ENCODE peak calls at places on chromosomes 13 and 19, in four cellular contexts. B is heart left ventricle, Q is breast epithelium, R is HCT116. Z is an unnamed sample.

GRCh38 chr13:93298741-93299140 is 72.1 kb downstream of the GPC6 start:
- DNase-seq in B (no peak), Q (no peak), R (no peak), Z (no peak)

GRCh38 chr19:41808663-41809566 is 12.5 kb downstream of the CEACAM3 start:
- DNase-seq in R (no peak), Q (no peak), B (peak), Z (no peak)

GRCh38 chr19:44856438-44857083 is 10.5 kb downstream of the NECTIN2 start:
- DNase-seq in B (no peak), Q (no peak), R (no peak), Z (no peak)

GRCh38 chr13:100610399-100611347 is 22.1 kb upstream of the GGACT start:
- DNase-seq in B (no peak), Q (no peak), R (no peak), Z (no peak)

GRCh38 chr13:99540530-99540929 is 39.3 kb downstream of the TM9SF2 start:
- DNase-seq in R (no peak), B (no peak), Q (no peak), Z (no peak)

GRCh38 chr19:4067396-4068057 is 828 bp upstream of the ZBTB7A start:
- DNase-seq in B (no peak), Q (no peak), R (no peak), Z (peak)

GRCh38 chr13:57698851-57699250 is 67.3 kb downstream of the PCDH17 start:
- DNase-seq in Q (no peak), R (no peak), B (no peak), Z (no peak)

GRCh38 chr13:46598820-46599180 is 45.8 kb downstream of the LRCH1 start:
- DNase-seq in B (no peak), R (no peak), Q (no peak), Z (no peak)

GRCh38 chr13:112782433-112783010 is 92.7 kb downstream of the ATP11A start:
- DNase-seq in R (no peak), B (no peak), Q (no peak), Z (no peak)

GRCh38 chr13:28059214-28059613 is 41.2 kb downstream of the FLT3 start:
- DNase-seq in R (peak), B (peak), Q (no peak), Z (peak)

GRCh38 chr19:46428278-46429141 is at the start of gene PNMA8C:
- DNase-seq in Q (peak), B (peak), R (no peak), Z (peak)

GRCh38 chr19:18239303-18239702 is 13.1 kb upstream of the PDE4C start:
- DNase-seq in Q (no peak), R (no peak), B (no peak), Z (no peak)

GRCh38 chr13:72109863-72110262 is 242.9 kb upstream of the DACH1 start:
- DNase-seq in R (no peak), Q (no peak), B (no peak), Z (no peak)

GRCh38 chr13:26698392-26699196 is 62.0 kb downstream of the GPR12 start:
- DNase-seq in R (peak), B (peak), Q (peak), Z (peak)

GRCh38 chr13:112940236-112940635 is 28.8 kb upstream of the MCF2L start:
- DNase-seq in B (no peak), R (no peak), Q (no peak), Z (peak)

GRCh38 chr19:37342753-37343152 is 28.1 kb upstream of the ZNF527 start:
- DNase-seq in B (no peak), Q (no peak), R (no peak), Z (no peak)

GRCh38 chr13:23754506-23754905 is 134.7 kb downstream of the MIPEP start:
- DNase-seq in R (no peak), Q (no peak), B (no peak), Z (no peak)

GRCh38 chr13:109275390-109275789 is 511.0 kb downstream of the IRS2 start:
- DNase-seq in R (no peak), Q (no peak), B (no peak), Z (no peak)

GRCh38 chr19:49847731-49848696 is 2.9 kb upstream of the PTOV1 start:
- DNase-seq in R (peak), B (no peak), Q (no peak), Z (no peak)

GRCh38 chr19:55688422-55689218 is 13.6 kb downstream of the EPN1 start:
- DNase-seq in Q (no peak), B (peak), R (no peak), Z (peak)

GRCh38 chr13:95492044-95492801 is 60.3 kb upstream of the CLDN10 start:
- DNase-seq in R (no peak), Q (no peak), B (no peak), Z (peak)

GRCh38 chr19:18776736-18777135 is 14.4 kb downstream of the COMP start:
- DNase-seq in B (no peak), Q (no peak), R (no peak), Z (peak)

GRCh38 chr13:40120288-40120687 is 464.8 kb downstream of the COG6 start:
- DNase-seq in B (no peak), Q (no peak), R (no peak), Z (no peak)

GRCh38 chr19:29819986-29820385 is 8.2 kb downstream of the CCNE1 start:
- DNase-seq in R (no peak), Q (no peak), B (no peak), Z (no peak)

GRCh38 chr19:38095411-38096308 is 128.4 kb downstream of the DPF1 start:
- DNase-seq in Q (peak), B (peak), R (peak), Z (peak)

DNA sequence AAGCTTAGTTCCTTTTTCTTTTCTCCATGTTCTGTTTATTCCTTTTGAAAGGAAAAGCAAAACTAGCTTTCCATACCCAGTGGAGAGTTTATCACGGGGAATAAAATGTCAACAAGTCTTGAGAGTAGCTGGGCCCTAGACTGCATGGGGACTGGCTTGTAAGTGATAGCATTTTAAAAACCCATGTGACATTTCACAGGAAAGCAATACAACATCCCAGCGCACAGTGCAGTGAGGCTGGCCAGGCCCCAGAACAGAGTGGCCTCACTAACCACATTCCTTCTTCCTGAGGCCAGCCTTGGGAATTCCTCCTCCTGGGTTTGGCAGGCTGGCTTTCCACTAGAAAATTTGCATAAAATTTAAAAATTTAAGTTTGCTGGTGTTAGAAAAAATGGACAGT is 149.7 kb downstream of the DLEU7 start:
- DNase-seq in R (no peak), Q (no peak), B (peak), Z (no peak)
- H3K4me3 ChIP-seq in R (no peak), Q (no peak), B (no peak), Z (no peak)

GRCh38 chr19:47729468-47729798 is 15.9 kb upstream of the NOP53 start:
- DNase-seq in R (peak), B (peak), Q (peak), Z (no peak)

GRCh38 chr19:47730910-47731309 is 14.4 kb upstream of the NOP53 start:
- DNase-seq in B (no peak), R (no peak), Q (no peak), Z (no peak)

GRCh38 chr19:47730521-47730889 is 14.8 kb upstream of the NOP53 start:
- DNase-seq in B (no peak), R (no peak), Q (no peak), Z (no peak)

GRCh38 chr19:47726467-47726866 is 13.2 kb downstream of the EHD2 start:
- DNase-seq in R (no peak), B (no peak), Q (no peak), Z (no peak)

GRCh38 chr19:47729799-47730520 is 15.4 kb upstream of the NOP53 start:
- DNase-seq in R (no peak), Q (peak), B (peak), Z (peak)
- H3K4me3 ChIP-seq in R (peak), Q (peak), B (no peak), Z (peak)

DNA sequence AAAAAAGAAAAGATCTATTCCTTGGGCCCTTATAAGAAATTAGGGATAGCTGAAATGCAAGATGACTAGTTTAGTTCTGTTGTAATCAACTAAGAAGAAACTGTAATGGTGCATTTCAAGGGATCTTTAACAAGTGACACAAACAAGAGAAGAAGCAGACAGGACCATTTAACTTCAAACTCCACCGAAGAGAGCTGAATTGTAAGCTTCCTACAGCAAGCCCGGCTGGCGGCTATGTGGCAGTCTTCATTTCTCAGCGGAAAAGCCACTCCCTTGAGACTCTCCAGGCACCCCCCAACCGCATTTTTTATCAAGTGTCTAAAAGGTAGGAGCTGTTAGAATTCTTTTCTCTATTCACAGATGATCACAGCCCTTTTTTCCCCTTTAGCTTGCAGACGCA is 305.2 kb upstream of the ZNF507 start:
- DNase-seq in Q (no peak), R (no peak), B (no peak), Z (no peak)
- H3K4me3 ChIP-seq in Q (no peak), R (no peak), B (no peak), Z (no peak)

GRCh38 chr19:2291185-2291751 is 9.3 kb upstream of the PEAK3 start:
- DNase-seq in B (no peak), Q (no peak), R (no peak), Z (peak)

GRCh38 chr19:2289714-2290435 is 7.9 kb upstream of the PEAK3 start:
- DNase-seq in B (peak), Q (no peak), R (no peak), Z (peak)

GRCh38 chr19:2290441-2291184 is 8.6 kb upstream of the PEAK3 start:
- DNase-seq in R (no peak), B (no peak), Q (no peak), Z (peak)

GRCh38 chr19:2296141-2296540 is 11.8 kb downstream of the LINGO3 start:
- DNase-seq in B (no peak), Q (no peak), R (no peak), Z (no peak)

DNA sequence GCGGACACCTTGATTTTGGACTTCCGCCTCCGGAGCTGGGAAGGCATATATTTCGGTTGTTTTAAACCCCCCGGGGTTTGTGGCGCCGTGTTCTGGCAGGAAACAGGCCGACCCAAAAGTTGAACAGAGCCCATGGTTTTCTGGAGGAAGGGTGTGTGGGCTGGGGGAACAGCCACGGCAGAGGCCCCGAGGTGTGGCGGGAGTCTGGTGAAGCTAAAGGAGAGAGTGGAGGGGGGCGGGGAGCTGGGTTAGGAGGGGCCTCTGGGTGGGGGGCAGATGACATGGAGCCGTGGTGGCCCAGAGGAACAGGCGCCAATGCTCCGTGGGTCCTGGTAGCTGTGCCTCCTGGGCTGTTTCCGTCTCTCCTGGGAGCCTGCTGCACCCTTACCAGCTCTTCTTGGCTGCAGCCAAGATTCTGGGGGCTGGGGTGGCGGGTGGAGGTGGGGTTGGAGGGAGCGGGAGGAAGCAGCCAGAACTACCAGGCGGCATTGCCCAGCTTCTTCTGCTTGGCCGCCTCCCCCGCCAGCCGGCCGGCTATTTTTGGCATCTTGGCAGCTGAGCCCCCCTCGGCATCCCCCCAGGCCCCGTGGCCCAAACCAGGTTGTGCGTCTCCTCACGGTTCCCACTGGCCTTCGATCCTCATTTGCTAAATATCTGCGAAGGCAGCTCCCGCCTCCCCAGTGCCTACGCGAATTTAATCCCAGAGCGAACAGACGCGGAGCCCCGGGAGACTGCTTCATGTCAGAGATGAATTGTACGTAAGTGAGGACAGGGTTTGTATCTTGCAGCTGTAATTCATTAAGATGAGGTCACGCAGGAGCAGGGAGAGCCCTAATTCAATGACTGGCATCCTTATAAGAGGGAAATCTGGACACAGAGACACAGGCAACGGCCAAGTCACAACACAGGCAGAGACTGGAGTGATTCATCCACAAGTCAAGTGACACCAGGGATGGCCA is 12.7 kb upstream of the PEAK3 start:
- DNase-seq in Q (no peak), B (peak), R (no peak), Z (peak)
- H3K4me3 ChIP-seq in Q (peak), B (no peak), R (no peak), Z (peak)

DNA sequence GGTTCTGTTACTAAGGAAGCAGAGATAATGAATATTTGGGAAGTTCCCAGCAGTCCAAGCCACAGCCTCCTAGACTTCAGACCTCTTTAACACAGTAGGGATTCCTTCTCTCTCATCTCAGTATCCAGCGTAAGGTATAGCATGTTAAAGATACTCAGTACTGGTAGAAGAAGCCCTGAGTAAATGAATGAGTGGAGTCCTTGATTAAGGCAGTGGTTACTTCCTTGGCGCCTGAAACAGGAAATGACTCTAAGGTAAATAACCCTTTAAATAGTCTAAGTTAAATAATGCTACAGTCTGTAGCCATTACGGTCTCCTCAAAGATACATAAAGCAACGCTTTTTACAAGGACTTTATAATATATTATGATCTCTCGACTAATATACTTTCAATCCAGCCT is 650.8 kb upstream of the MIR17HG start:
- DNase-seq in B (no peak), R (no peak), Q (no peak), Z (no peak)
- H3K4me3 ChIP-seq in B (no peak), R (no peak), Q (no peak), Z (no peak)

DNA sequence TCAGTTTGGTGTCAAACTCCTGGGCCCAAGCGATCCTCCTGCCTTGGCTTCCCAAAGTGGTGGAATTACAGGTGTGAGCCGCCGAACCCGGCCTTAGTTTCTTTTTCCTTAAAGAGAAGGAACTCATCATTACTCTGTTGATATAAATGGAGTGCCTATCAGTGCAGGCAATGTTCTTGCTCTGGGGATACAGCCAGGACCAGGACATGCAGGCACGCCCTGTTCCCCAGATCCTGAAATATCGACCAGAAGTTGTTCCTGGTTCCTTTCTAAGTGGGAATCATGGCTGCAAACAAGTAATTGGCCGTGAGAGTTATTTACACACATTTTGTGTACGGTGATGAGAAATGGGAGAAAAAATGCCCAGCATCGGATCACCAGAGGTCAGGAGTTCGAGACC is 8.4 kb downstream of the DNM2 start:
- DNase-seq in R (no peak), Q (no peak), B (no peak), Z (no peak)
- H3K4me3 ChIP-seq in R (no peak), Q (no peak), B (no peak), Z (no peak)

GRCh38 chr19:15463865-15464371 is 426 bp downstream of the RASAL3 start:
- DNase-seq in R (no peak), Q (no peak), B (no peak), Z (no peak)
- H3K4me3 ChIP-seq in R (no peak), Q (peak), B (no peak), Z (no peak)

DNA sequence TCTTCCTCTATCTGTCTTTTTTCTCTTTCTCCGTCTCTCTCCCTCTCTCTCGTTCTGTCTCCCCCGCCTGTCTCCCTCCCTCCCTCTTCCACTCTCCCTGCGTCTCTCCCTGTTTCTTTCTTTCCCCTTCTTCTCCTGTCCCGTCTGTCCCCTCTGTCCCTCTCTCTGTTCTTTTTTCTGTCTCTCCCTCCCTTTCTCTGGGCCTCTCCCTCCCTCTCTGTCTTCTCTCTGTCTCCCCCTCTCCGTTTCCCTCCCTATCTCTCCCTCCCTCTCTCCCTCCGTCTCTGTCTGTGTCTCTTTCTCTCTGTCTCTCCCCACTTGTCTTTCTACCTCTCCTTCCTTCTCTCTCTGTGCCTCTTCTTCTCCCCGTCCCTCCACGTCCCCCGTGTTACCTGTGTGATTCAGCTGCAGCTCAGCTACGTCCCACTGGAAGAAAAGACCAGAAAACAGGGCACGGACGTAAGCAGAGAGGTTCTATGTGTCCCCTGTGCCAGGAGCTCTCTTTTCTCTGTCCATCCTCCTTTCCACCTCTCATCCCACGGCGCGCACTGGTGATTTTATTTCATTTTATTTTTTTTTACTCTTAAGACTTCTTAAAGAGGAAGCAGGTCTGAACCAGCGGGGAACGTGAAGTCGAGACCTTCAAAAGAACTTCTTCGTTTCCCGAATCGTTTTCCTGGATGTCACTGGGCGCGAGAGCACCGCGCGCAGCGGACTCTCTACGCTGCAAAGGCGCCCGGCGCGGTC is 1.1 kb downstream of the CD70 start:
- DNase-seq in B (no peak), R (no peak), Q (no peak), Z (no peak)
- H3K4me3 ChIP-seq in B (no peak), R (no peak), Q (peak), Z (no peak)

GRCh38 chr19:54484451-54484850 is 11.4 kb upstream of the CDC42EP5 start:
- DNase-seq in Q (no peak), B (no peak), R (no peak), Z (no peak)

GRCh38 chr19:54478677-54479266 is 5.7 kb upstream of the CDC42EP5 start:
- DNase-seq in B (no peak), R (peak), Q (no peak), Z (no peak)

GRCh38 chr19:54480048-54480447 is 7.0 kb upstream of the CDC42EP5 start:
- DNase-seq in Q (no peak), R (no peak), B (no peak), Z (no peak)

GRCh38 chr19:54482889-54483288 is 9.8 kb upstream of the CDC42EP5 start:
- DNase-seq in Q (no peak), R (no peak), B (no peak), Z (no peak)

DNA sequence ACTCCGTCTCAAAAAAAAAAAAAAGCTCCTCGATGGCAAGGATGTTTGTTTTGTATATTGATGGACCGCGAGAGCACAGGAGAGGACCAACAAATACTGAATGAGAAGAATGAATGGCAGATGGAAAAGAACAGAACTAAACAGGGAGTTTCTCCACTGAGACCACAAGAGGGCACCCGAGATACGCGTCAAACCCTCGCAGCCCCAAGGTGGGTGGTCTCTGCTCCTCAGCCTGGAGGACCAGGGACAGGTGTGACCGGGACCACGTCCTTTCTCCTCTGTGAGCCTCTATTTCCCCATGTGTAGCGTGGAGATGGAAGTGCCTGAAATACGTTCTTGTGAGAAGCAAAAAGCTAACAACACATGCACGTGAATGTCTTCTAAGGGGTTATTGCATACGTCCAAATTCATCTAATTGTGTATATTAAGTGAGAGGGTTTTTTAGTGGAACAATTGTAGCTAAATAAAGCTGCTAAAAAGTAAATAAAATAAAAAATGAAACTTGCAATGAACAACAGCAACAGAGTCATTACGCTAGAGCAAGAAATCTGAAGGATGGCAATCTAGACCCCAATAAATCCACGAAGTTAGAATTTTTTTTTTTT is 8.3 kb upstream of the CDC42EP5 start:
- DNase-seq in Q (no peak), R (peak), B (no peak), Z (peak)
- H3K4me3 ChIP-seq in Q (no peak), R (no peak), B (no peak), Z (no peak)

GRCh38 chr19:53571339-53571738 is 33.4 kb downstream of the ZNF331 start:
- DNase-seq in B (no peak), Q (peak), R (no peak), Z (no peak)
- H3K4me3 ChIP-seq in B (no peak), Q (no peak), R (no peak), Z (no peak)